ENCODE peak calls at places on chromosomes 1 and 21, in six cellular contexts. One of them, this sample, is unnamed.

GRCh38 chr1:58551741-58552140 is 5.2 kb upstream of the OMA1 start:
- DNase-seq in pancreas: no peak
- DNase-seq in K562: no peak
- DNase-seq in heart left ventricle: no peak
- DNase-seq in spleen: no peak
- DNase-seq in HCT116: no peak
- DNase-seq in this sample: no peak

GRCh38 chr1:47906009-47906432 is 91.2 kb downstream of the TRABD2B start:
- DNase-seq in HCT116: peak; percentile 22
- DNase-seq in pancreas: no peak
- DNase-seq in K562: no peak
- DNase-seq in spleen: no peak
- DNase-seq in heart left ventricle: no peak
- DNase-seq in this sample: peak; percentile 46

GRCh38 chr1:82091729-82092128 is 291.0 kb downstream of the ADGRL2 start:
- DNase-seq in heart left ventricle: no peak
- DNase-seq in HCT116: no peak
- DNase-seq in pancreas: no peak
- DNase-seq in K562: no peak
- DNase-seq in spleen: no peak
- DNase-seq in this sample: no peak

GRCh38 chr1:65255088-65256050 is 54.0 kb upstream of the DNAJC6 start:
- DNase-seq in pancreas: no peak
- DNase-seq in K562: peak; percentile 43
- DNase-seq in spleen: no peak
- DNase-seq in heart left ventricle: no peak
- DNase-seq in HCT116: no peak
- DNase-seq in this sample: peak; percentile 49

GRCh38 chr1:91564888-91565700 is 64.4 kb downstream of the CDC7 start:
- DNase-seq in heart left ventricle: no peak
- DNase-seq in K562: no peak
- DNase-seq in pancreas: no peak
- DNase-seq in HCT116: no peak
- DNase-seq in spleen: no peak
- DNase-seq in this sample: peak; percentile 96

GRCh38 chr1:56025942-56026341 is 553.4 kb downstream of the PLPP3 start:
- DNase-seq in spleen: no peak
- DNase-seq in HCT116: no peak
- DNase-seq in K562: no peak
- DNase-seq in heart left ventricle: no peak
- DNase-seq in pancreas: no peak
- DNase-seq in this sample: peak; percentile 84

GRCh38 chr1:24294757-24295371 is 24.3 kb upstream of the GRHL3 start:
- DNase-seq in K562: no peak
- DNase-seq in spleen: no peak
- DNase-seq in pancreas: no peak
- DNase-seq in HCT116: no peak
- DNase-seq in heart left ventricle: peak; percentile 22
- DNase-seq in this sample: peak; percentile 91

GRCh38 chr1:53372501-53372951 is 44.7 kb upstream of the LRP8 start:
- DNase-seq in heart left ventricle: peak; percentile 10
- DNase-seq in pancreas: no peak
- DNase-seq in K562: no peak
- DNase-seq in spleen: peak; percentile 46
- DNase-seq in HCT116: no peak
- DNase-seq in this sample: no peak

GRCh38 chr1:64836792-64837191 is 91.9 kb downstream of the RAVER2 start:
- DNase-seq in HCT116: no peak
- DNase-seq in pancreas: no peak
- DNase-seq in K562: no peak
- DNase-seq in heart left ventricle: no peak
- DNase-seq in spleen: no peak
- DNase-seq in this sample: no peak

GRCh38 chr1:220511183-220511582 is 16.8 kb upstream of the MARK1 start:
- DNase-seq in HCT116: no peak
- DNase-seq in heart left ventricle: no peak
- DNase-seq in spleen: no peak
- DNase-seq in pancreas: no peak
- DNase-seq in K562: no peak
- DNase-seq in this sample: peak; percentile 94

GRCh38 chr21:40053007-40053406 is 185.8 kb downstream of the PCP4 start:
- DNase-seq in HCT116: no peak
- DNase-seq in heart left ventricle: peak; percentile 31
- DNase-seq in spleen: no peak
- DNase-seq in K562: no peak
- DNase-seq in pancreas: no peak
- DNase-seq in this sample: no peak

GRCh38 chr1:205286335-205286950 is 35.1 kb downstream of the NUAK2 start:
- DNase-seq in pancreas: peak; percentile 33
- DNase-seq in spleen: peak; percentile 89
- DNase-seq in heart left ventricle: no peak
- DNase-seq in HCT116: no peak
- DNase-seq in K562: no peak
- DNase-seq in this sample: no peak

GRCh38 chr1:11610629-11611180 is 43.5 kb downstream of the FBXO2 start:
- DNase-seq in pancreas: no peak
- DNase-seq in K562: no peak
- DNase-seq in heart left ventricle: no peak
- DNase-seq in spleen: no peak
- DNase-seq in HCT116: no peak
- DNase-seq in this sample: no peak

GRCh38 chr1:6506210-6507036 is 15.0 kb upstream of the PLEKHG5 start:
- DNase-seq in K562: no peak
- DNase-seq in heart left ventricle: no peak
- DNase-seq in spleen: no peak
- DNase-seq in pancreas: peak; percentile 37
- DNase-seq in HCT116: no peak
- DNase-seq in this sample: no peak

GRCh38 chr21:45972716-45973474 is 8.7 kb upstream of the COL6A1 start:
- DNase-seq in spleen: peak; percentile 77
- DNase-seq in heart left ventricle: peak; percentile 91
- DNase-seq in pancreas: peak; percentile 84
- DNase-seq in K562: no peak
- DNase-seq in HCT116: no peak
- DNase-seq in this sample: no peak

GRCh38 chr1:119703666-119704450 is 7.9 kb upstream of the PHGDH start:
- DNase-seq in pancreas: no peak
- DNase-seq in spleen: no peak
- DNase-seq in heart left ventricle: no peak
- DNase-seq in HCT116: no peak
- DNase-seq in K562: no peak
- DNase-seq in this sample: no peak

GRCh38 chr1:201937624-201938212 is 8.6 kb downstream of the LMOD1 start:
- DNase-seq in K562: no peak
- DNase-seq in HCT116: no peak
- DNase-seq in pancreas: no peak
- DNase-seq in spleen: no peak
- DNase-seq in heart left ventricle: no peak
- DNase-seq in this sample: peak; percentile 81

GRCh38 chr1:14255711-14256110 is 342.8 kb upstream of the KAZN start:
- DNase-seq in K562: no peak
- DNase-seq in pancreas: no peak
- DNase-seq in spleen: no peak
- DNase-seq in heart left ventricle: no peak
- DNase-seq in HCT116: no peak
- DNase-seq in this sample: peak; percentile 24

GRCh38 chr1:11374748-11375110 is 101.7 kb downstream of the UBIAD1 start:
- DNase-seq in K562: no peak
- DNase-seq in pancreas: no peak
- DNase-seq in HCT116: no peak
- DNase-seq in spleen: no peak
- DNase-seq in heart left ventricle: no peak
- DNase-seq in this sample: no peak

GRCh38 chr1:200831091-200831490 is 41.7 kb upstream of the GPR25 start:
- DNase-seq in pancreas: no peak
- DNase-seq in spleen: no peak
- DNase-seq in K562: no peak
- DNase-seq in heart left ventricle: no peak
- DNase-seq in HCT116: no peak
- DNase-seq in this sample: no peak

GRCh38 chr1:151915066-151915686 is 5.9 kb upstream of the THEM4 start:
- DNase-seq in K562: no peak
- DNase-seq in spleen: no peak
- DNase-seq in heart left ventricle: no peak
- DNase-seq in HCT116: no peak
- DNase-seq in pancreas: no peak
- DNase-seq in this sample: no peak

GRCh38 chr1:116510361-116510760 is 60.5 kb downstream of the CD58 start:
- DNase-seq in spleen: no peak
- DNase-seq in K562: no peak
- DNase-seq in pancreas: no peak
- DNase-seq in heart left ventricle: no peak
- DNase-seq in HCT116: no peak
- DNase-seq in this sample: no peak

GRCh38 chr21:27476696-27477095 is 509.8 kb upstream of the ADAMTS5 start:
- DNase-seq in K562: no peak
- DNase-seq in heart left ventricle: no peak
- DNase-seq in spleen: no peak
- DNase-seq in pancreas: no peak
- DNase-seq in HCT116: no peak
- DNase-seq in this sample: no peak

GRCh38 chr1:234977891-234978396 is 150.7 kb downstream of the TOMM20 start:
- DNase-seq in K562: no peak
- DNase-seq in pancreas: no peak
- DNase-seq in heart left ventricle: no peak
- DNase-seq in HCT116: no peak
- DNase-seq in spleen: no peak
- DNase-seq in this sample: no peak

GRCh38 chr1:234978397-234979291 is 150.0 kb downstream of the TOMM20 start:
- DNase-seq in pancreas: no peak
- DNase-seq in K562: peak; percentile 77
- DNase-seq in heart left ventricle: peak; percentile 56
- DNase-seq in HCT116: peak; percentile 63
- DNase-seq in spleen: peak; percentile 92
- DNase-seq in this sample: peak; percentile 27

GRCh38 chr1:234975122-234975940 is 153.3 kb downstream of the TOMM20 start:
- DNase-seq in spleen: no peak
- DNase-seq in pancreas: no peak
- DNase-seq in HCT116: peak; percentile 79
- DNase-seq in heart left ventricle: no peak
- DNase-seq in K562: peak; percentile 83
- DNase-seq in this sample: peak; percentile 87

GRCh38 chr1:234976880-234977680 is 151.6 kb downstream of the TOMM20 start:
- DNase-seq in pancreas: no peak
- DNase-seq in K562: no peak
- DNase-seq in heart left ventricle: no peak
- DNase-seq in spleen: no peak
- DNase-seq in HCT116: no peak
- DNase-seq in this sample: no peak

DNA sequence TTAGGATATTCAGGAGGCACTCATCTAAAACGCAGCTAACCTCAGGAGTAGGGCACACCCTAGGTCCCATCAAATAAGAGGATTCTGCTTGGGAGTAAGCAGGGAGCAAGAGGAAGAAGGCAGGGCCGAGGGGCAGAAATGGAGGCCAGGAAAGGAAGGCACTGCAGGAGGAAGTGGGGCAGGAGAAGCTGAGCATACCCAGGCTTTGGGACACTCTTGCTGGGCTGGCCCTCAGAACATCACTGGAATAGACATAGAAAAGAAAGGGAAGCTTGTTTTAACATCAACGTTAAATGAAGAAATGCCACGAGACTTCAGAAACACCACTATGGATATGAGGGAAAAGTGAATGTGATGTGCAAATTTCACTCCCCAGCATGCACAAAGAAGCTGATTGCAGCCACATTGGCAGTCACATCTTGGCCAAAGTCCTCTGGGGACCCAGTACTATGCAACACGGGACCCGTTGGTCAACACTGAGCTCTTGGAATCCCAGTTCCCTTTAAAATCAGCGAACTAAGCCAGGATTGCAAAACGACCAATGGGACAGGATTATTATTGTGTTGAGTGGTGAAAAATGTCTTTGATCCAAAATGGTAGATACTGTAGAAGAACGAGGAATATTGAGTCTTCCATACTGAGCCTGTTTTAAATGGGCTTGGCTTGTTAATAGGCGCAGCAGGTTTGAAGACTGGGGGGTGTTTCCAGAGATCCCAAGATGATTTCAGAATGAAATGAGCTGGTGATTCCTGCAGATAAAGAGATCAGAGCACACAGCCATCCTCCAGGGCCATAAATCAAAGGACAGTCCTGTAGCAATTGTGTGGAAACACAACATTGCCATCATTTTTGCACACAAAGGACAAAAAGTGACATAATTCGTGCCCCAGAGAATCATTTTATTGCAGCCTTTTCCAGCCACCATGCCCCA is 152.4 kb downstream of the TOMM20 start:
- DNase-seq in pancreas: no peak
- DNase-seq in heart left ventricle: no peak
- DNase-seq in K562: no peak
- DNase-seq in HCT116: no peak
- DNase-seq in spleen: no peak
- DNase-seq in this sample: no peak
- H3K27ac ChIP-seq in pancreas: no peak overlapping the region
- H3K27ac ChIP-seq in heart left ventricle: peak overlapping the region; percentile 88
- H3K27ac ChIP-seq in K562: peak overlapping the region; percentile 86
- H3K27ac ChIP-seq in HCT116: peak overlapping the region; percentile 41
- H3K27ac ChIP-seq in spleen: peak overlapping the region; percentile 94
- H3K27ac ChIP-seq in this sample: peak overlapping the region; percentile 46

DNA sequence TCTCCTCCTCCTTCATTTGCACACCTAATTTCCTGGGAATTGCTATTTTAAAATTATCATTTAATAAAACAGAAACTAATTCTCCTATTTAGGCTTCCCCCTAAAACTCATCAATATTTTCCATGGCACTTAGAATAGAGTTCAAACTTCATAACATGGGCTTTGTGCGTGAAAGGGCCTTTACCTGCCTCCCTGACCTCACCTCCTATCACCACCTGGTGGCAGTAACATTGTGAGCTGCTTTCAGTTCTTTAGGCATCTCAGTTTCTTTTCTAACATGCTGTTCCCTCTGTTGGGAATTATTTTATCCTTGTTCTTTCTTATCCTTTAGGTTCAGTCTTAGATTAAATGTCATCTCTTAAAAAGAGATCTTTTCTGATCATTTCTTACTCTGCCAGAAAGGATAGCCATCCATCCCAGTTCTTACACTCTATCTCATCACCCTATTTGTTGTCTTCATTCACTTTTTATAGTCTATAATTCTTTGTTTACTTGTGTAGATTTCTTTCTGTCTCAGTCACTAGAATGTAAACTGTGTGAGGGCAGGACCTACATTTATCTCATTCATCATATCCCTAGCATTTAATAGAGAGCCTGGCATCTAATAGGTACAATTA is 133.8 kb upstream of the KIAA1614 start:
- DNase-seq in heart left ventricle: no peak
- DNase-seq in HCT116: peak; percentile 10
- DNase-seq in K562: peak; percentile 23
- DNase-seq in pancreas: no peak
- DNase-seq in spleen: no peak
- DNase-seq in this sample: peak; percentile 15
- TF ChIP-seq CTCF in heart left ventricle: no peak
- TF ChIP-seq CTCF in HCT116: peak; percentile 73
- TF ChIP-seq CTCF in K562: peak; percentile 46
- TF ChIP-seq CTCF in pancreas: peak; percentile 38
- TF ChIP-seq CTCF in spleen: no peak
- TF ChIP-seq CTCF in this sample: peak; percentile 68

GRCh38 chr1:208177656-208178055 is 66.5 kb downstream of the PLXNA2 start:
- DNase-seq in HCT116: no peak
- DNase-seq in spleen: no peak
- DNase-seq in heart left ventricle: no peak
- DNase-seq in pancreas: no peak
- DNase-seq in K562: no peak
- DNase-seq in this sample: peak; percentile 48
- H3K4me1 ChIP-seq in HCT116: peaks cover 6% of the 10 kb centered on the region
- H3K4me1 ChIP-seq in spleen: no peaks in the 10 kb centered on the region
- H3K4me1 ChIP-seq in heart left ventricle: peaks cover 85% of the 10 kb centered on the region
- H3K4me1 ChIP-seq in pancreas: peaks cover 16% of the 10 kb centered on the region
- H3K4me1 ChIP-seq in K562: peaks cover 23% of the 10 kb centered on the region
- H3K4me1 ChIP-seq in this sample: peaks cover 9% of the 10 kb centered on the region

GRCh38 chr1:42766723-42767509 is at the start of the genes C1orf50 and P3H1:
- DNase-seq in spleen: peak; percentile 100
- DNase-seq in heart left ventricle: peak; percentile 100
- DNase-seq in pancreas: peak; percentile 100
- DNase-seq in K562: peak; percentile 96
- DNase-seq in HCT116: peak; percentile 96
- DNase-seq in this sample: peak; percentile 96
- H3K27ac ChIP-seq in spleen: peak within 1 kb of the TSS; percentile 86
- H3K27ac ChIP-seq in heart left ventricle: peak within 1 kb of the TSS; percentile 91
- H3K27ac ChIP-seq in pancreas: peak within 1 kb of the TSS; percentile 83
- H3K27ac ChIP-seq in K562: peak within 1 kb of the TSS; percentile 81
- H3K27ac ChIP-seq in HCT116: peak within 1 kb of the TSS; percentile 70
- H3K27ac ChIP-seq in this sample: peak within 1 kb of the TSS; percentile 35